ENCODE peak calls at places on chromosomes 4 and X, in ten cellular contexts. S, L, E, F, G, N, V, I, P and K are unnamed samples.

GRCh38 chrX:144791298-144791697 is 456.0 kb upstream of the SPANXN1 start:
- DNase-seq in N (no peak), S (no peak), P (no peak), G (no peak), V (no peak), I (no peak), F (no peak), E (no peak), L (no peak), K (no peak)

GRCh38 chrX:120334603-120335002 is 23.3 kb upstream of the TMEM255A start:
- DNase-seq in N (no peak), P (no peak), S (no peak), L (no peak), F (no peak), I (no peak), E (no peak), G (no peak), V (no peak), K (no peak)

GRCh38 chrX:30373479-30373878 is 64.3 kb upstream of the NR0B1 start:
- DNase-seq in L (peak; percentile 50), N (no peak), I (no peak), F (no peak), G (no peak), V (no peak), P (no peak), E (no peak), S (no peak), K (no peak)

GRCh38 chr4:150007512-150007911 is 70.7 kb upstream of the DCLK2 start:
- DNase-seq in V (no peak), S (no peak), I (no peak), P (no peak), F (no peak), L (no peak), E (no peak), G (peak; percentile 40), N (no peak), K (peak; percentile 56)

GRCh38 chrX:118761950-118762725 is 34.7 kb downstream of the IL13RA1 start:
- DNase-seq in L (peak; percentile 1), N (no peak), G (no peak), V (no peak), P (no peak), S (no peak), E (no peak), I (no peak), F (no peak), K (peak; percentile 12)

GRCh38 chr4:10015140-10015753 is 6.0 kb downstream of the SLC2A9 start:
- DNase-seq in E (no peak), L (peak; percentile 81), N (no peak), S (no peak), P (no peak), F (peak; percentile 58), V (peak; percentile 66), G (peak; percentile 79), I (no peak), K (peak; percentile 76)

GRCh38 chr4:105520819-105521790 is 31.3 kb upstream of the ARHGEF38 start:
- DNase-seq in N (no peak), S (no peak), V (no peak), L (peak; percentile 64), P (no peak), G (peak; percentile 76), I (no peak), F (peak; percentile 67), E (no peak), K (peak; percentile 62)

GRCh38 chr4:10019521-10020051 is 1.7 kb downstream of the SLC2A9 start:
- DNase-seq in I (no peak), P (no peak), F (no peak), G (no peak), L (no peak), S (no peak), E (no peak), N (peak; percentile 74), V (peak; percentile 37), K (no peak)

GRCh38 chr4:151304755-151305154 is 20.6 kb downstream of the SH3D19 start:
- DNase-seq in N (no peak), L (peak; percentile 62), E (no peak), S (no peak), G (peak; percentile 20), V (no peak), I (no peak), F (no peak), P (no peak), K (peak; percentile 45)

GRCh38 chrX:150192846-150193245 is 170.3 kb upstream of the MAMLD1 start:
- DNase-seq in N (no peak), P (no peak), S (no peak), E (no peak), G (no peak), F (peak; percentile 47), V (no peak), L (no peak), I (no peak), K (peak; percentile 53)

GRCh38 chr4:99722662-99723061 is 65.0 kb upstream of the C4orf54 start:
- DNase-seq in I (no peak), N (no peak), S (no peak), V (no peak), F (no peak), G (no peak), P (no peak), L (no peak), E (no peak), K (no peak)

DNA sequence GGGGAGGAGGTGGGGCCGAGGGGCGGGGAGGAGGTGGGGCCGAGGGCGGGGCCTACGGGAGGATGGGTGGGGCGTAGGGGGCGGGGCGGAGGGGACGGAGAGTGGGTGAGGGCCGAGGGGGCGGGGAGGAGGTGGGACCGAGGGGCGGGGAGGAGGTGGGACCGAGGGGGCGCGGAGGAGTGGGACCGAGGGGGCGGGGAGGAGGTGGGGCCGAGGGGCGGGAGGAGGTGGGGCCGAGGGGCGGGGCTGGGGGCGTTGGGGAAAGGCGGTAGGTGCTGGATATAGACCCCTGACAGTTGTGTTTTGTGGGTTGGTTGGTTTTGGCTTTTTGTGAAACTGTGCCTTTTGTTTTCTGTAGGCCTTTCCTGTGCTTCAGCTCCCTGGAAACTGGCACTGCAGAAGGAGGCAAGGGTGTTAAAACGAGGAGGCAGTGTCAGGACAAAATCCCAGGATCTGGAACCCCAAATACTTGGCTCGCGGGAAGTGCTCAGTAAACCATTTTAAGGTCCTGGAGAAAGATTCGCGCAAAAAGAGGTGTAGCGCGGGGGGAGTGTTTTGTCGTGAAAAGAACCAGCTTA is 580 bp upstream of the MMGT1 start:
- DNase-seq in S (peak; percentile 73), F (peak; percentile 78), G (peak; percentile 80), V (no peak), N (peak; percentile 62), L (peak; percentile 84), P (peak; percentile 87), I (peak; percentile 76), E (peak; percentile 74), K (peak; percentile 85)
- H3K4me3 ChIP-seq in S (peak overlapping the region; percentile 15), F (peak overlapping the region; percentile 61), G (peak overlapping the region; percentile 49), V (no peak overlapping the region), N (peak overlapping the region; percentile 26), L (peak overlapping the region; percentile 54), P (peak overlapping the region; percentile 43), I (peak overlapping the region; percentile 66), E (peak overlapping the region; percentile 48), K (peak overlapping the region; percentile 30)

DNA sequence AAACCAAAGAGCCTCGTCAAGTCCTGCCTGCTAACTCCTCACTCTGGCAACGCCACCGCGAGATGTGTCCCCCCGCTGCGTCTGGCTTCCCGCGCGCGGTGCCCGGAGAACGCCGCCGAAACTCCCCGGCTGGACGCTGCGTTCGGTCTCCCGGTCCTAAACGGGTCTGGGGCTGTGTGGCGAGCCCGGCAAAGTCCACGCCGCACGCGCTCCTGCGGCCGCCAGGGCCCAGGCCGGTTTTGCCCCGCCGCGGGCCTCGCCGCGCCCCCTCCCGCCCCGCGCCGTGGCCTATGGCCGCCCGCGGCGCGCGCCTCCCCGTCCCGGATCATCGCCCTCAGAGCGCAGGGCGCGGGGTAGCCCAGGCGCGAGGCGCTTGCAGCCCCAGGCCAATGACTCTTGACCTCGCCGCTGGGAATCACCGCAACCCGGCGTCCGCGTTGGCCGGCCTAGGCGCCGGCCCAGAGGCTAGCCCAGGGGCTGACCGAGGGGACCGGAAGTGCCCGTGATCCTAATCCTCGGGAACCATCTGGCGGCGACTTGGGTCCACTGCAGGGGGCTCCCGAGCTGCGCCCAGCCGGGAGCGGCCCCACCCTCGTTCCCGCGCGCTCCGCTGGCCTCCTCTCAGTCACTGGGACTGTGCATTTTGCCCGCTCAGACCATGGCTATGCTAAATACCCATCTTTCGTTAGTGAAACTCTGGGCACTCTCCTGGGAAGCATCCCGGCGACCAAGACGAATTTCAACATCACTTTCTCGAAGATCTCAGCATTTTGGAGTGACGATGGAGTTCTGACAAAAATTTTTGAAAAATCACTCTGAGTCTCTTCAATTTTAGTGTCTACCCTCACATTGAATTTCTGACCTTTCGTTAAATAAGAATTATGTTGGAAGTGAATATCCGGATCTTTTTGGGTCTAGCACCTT is at the start of gene AADAT:
- DNase-seq in P (peak; percentile 91), V (peak; percentile 69), G (peak; percentile 69), L (peak; percentile 3), N (peak; percentile 68), F (peak; percentile 80), E (peak; percentile 82), S (peak; percentile 77), I (peak; percentile 81), K (peak; percentile 80)
- TF ChIP-seq CTCF in P (peak; percentile 69), V (peak; percentile 52), G (peak; percentile 67), L (peak; percentile 7), N (peak; percentile 82), F (peak; percentile 61), E (peak; percentile 68), S (peak; percentile 91), I (peak; percentile 56), K (peak; percentile 76)

GRCh38 chrX:48918303-48918643 is 551 bp downstream of the PIM2 start:
- DNase-seq in N (no peak), V (no peak), F (no peak), E (no peak), I (no peak), G (no peak), P (no peak), L (peak; percentile 10), S (no peak), K (no peak)

GRCh38 chrX:48919947-48920712 is 1.3 kb upstream of the PIM2 start:
- DNase-seq in F (no peak), L (peak; percentile 18), N (no peak), G (no peak), I (no peak), S (no peak), P (no peak), V (no peak), E (no peak), K (no peak)

GRCh38 chrX:48920713-48921104 is 1.9 kb upstream of the PIM2 start:
- DNase-seq in P (no peak), S (no peak), F (no peak), E (no peak), N (no peak), V (no peak), G (no peak), L (no peak), I (no peak), K (no peak)

GRCh38 chrX:48918644-48919340 is at the start of gene PIM2:
- DNase-seq in F (peak; percentile 77), V (peak; percentile 90), S (peak; percentile 90), E (peak; percentile 94), L (peak; percentile 97), G (peak; percentile 90), I (peak; percentile 91), P (peak; percentile 95), N (peak; percentile 92), K (peak; percentile 70)

GRCh38 chrX:48919360-48919821 is 567 bp upstream of the PIM2 start:
- DNase-seq in F (no peak), L (peak; percentile 44), S (no peak), P (no peak), I (no peak), N (no peak), E (no peak), G (peak; percentile 59), V (no peak), K (no peak)
- H3K4me3 ChIP-seq in F (peak overlapping the region; percentile 44), L (peak overlapping the region; percentile 80), S (peak overlapping the region; percentile 76), P (peak overlapping the region; percentile 57), I (peak overlapping the region; percentile 76), N (peak overlapping the region; percentile 26), E (peak overlapping the region; percentile 65), G (peak overlapping the region; percentile 40), V (peak overlapping the region; percentile 49), K (peak overlapping the region; percentile 5)

GRCh38 chr4:186169942-186170802 is 21.2 kb upstream of the CYP4V2 start:
- DNase-seq in V (no peak), E (no peak), L (no peak), G (no peak), F (no peak), I (no peak), P (no peak), S (no peak), N (no peak), K (no peak)
- TF ChIP-seq CTCF in V (no peak), E (no peak), L (peak; percentile 10), G (peak; percentile 6), F (no peak), I (no peak), P (no peak), S (no peak), N (no peak), K (no peak)